ENCODE peak calls at places on chromosomes 1 and 21, in six cellular contexts. X, K, N, V, C and B are unnamed samples.

GRCh38 chr1:57620589-57620988 is 196.7 kb upstream of the DAB1 start:
- DNase-seq in X (no peak), K (no peak), N (no peak), V (no peak), C (no peak), B (no peak)

GRCh38 chr1:64878931-64879710 is 87.2 kb downstream of the JAK1 start:
- DNase-seq in X (peak; percentile 50), K (no peak), N (no peak), V (no peak), C (peak; percentile 96), B (no peak)

GRCh38 chr1:6523566-6523965 is 30.7 kb downstream of the NOL9 start:
- DNase-seq in X (peak; percentile 37), K (no peak), N (peak; percentile 29), V (peak; percentile 56), C (peak; percentile 96), B (peak; percentile 70)

GRCh38 chr1:59163268-59164092 is 133.4 kb upstream of the FGGY start:
- DNase-seq in X (peak; percentile 65), K (no peak), N (no peak), V (peak; percentile 72), C (peak; percentile 24), B (no peak)

GRCh38 chr21:31132574-31133242 is 94.4 kb upstream of the KRTAP19-8 start:
- DNase-seq in X (peak; percentile 12), K (no peak), N (no peak), V (peak; percentile 29), C (no peak), B (no peak)

GRCh38 chr1:84377480-84378095 is 20.7 kb upstream of the DNASE2B start:
- DNase-seq in X (peak; percentile 92), K (no peak), N (no peak), V (peak; percentile 58), C (no peak), B (no peak)

GRCh38 chr1:193584840-193585239 is 398.4 kb upstream of the B3GALT2 start:
- DNase-seq in X (no peak), K (no peak), N (no peak), V (no peak), C (no peak), B (no peak)

GRCh38 chr1:117886101-117886795 is 43.2 kb downstream of the GDAP2 start:
- DNase-seq in X (peak; percentile 77), K (no peak), N (no peak), V (peak; percentile 4), C (no peak), B (no peak)

GRCh38 chr1:24384251-24385090 is 29.1 kb downstream of the STPG1 start:
- DNase-seq in X (peak; percentile 86), K (no peak), N (no peak), V (peak; percentile 96), C (peak; percentile 43), B (no peak)

GRCh38 chr1:13829152-13829769 is 129.3 kb downstream of the PRDM2 start:
- DNase-seq in X (no peak), K (no peak), N (no peak), V (no peak), C (peak; percentile 25), B (no peak)

GRCh38 chr1:109089242-109090015 is 1.1 kb upstream of the TMEM167B start:
- DNase-seq in X (peak; percentile 71), K (no peak), N (no peak), V (no peak), C (peak; percentile 84), B (peak; percentile 89)

GRCh38 chr1:198880397-198880796 is 241.6 kb downstream of the PTPRC start:
- DNase-seq in X (peak; percentile 62), K (no peak), N (no peak), V (peak; percentile 89), C (no peak), B (no peak)

GRCh38 chr1:235670157-235670776 is 20.7 kb upstream of the GNG4 start:
- DNase-seq in X (peak; percentile 4), K (no peak), N (no peak), V (no peak), C (no peak), B (peak; percentile 49)

GRCh38 chr1:201259476-201260235 is 23.6 kb upstream of the PKP1 start:
- DNase-seq in X (peak; percentile 43), K (no peak), N (peak; percentile 47), V (no peak), C (no peak), B (peak; percentile 89)

GRCh38 chr1:94160811-94161210 is 39.9 kb upstream of the ABCA4 start:
- DNase-seq in X (peak; percentile 86), K (peak; percentile 23), N (no peak), V (peak; percentile 92), C (peak; percentile 56), B (no peak)

GRCh38 chr1:151175036-151175741 is 592 bp downstream of the TMOD4 start:
- DNase-seq in X (peak; percentile 38), K (no peak), N (no peak), V (no peak), C (no peak), B (no peak)

GRCh38 chr1:178057131-178057765 is 36.7 kb upstream of the RASAL2 start:
- DNase-seq in X (no peak), K (no peak), N (no peak), V (no peak), C (peak; percentile 15), B (no peak)

GRCh38 chr1:163195728-163196448 is 6.8 kb downstream of the RGS5 start:
- DNase-seq in X (peak; percentile 67), K (no peak), N (no peak), V (peak; percentile 53), C (peak; percentile 21), B (no peak)

GRCh38 chr1:36133484-36133883 is 8.5 kb upstream of the COL8A2 start:
- DNase-seq in X (peak; percentile 94), K (no peak), N (no peak), V (peak; percentile 84), C (peak; percentile 12), B (no peak)

GRCh38 chr1:118989006-118989736 is 1.0 kb upstream of the TBX15 start:
- DNase-seq in X (no peak), K (no peak), N (no peak), V (peak; percentile 6), C (no peak), B (peak; percentile 73)

GRCh38 chr21:42880352-42880751 is 1.0 kb upstream of the WDR4 start:
- DNase-seq in X (no peak), K (no peak), N (no peak), V (no peak), C (no peak), B (no peak)

GRCh38 chr21:42883921-42884320 is 4.6 kb upstream of the WDR4 start:
- DNase-seq in X (no peak), K (no peak), N (no peak), V (no peak), C (peak; percentile 39), B (no peak)

GRCh38 chr21:42878678-42878992 is 704 bp downstream of the WDR4 start:
- DNase-seq in X (no peak), K (no peak), N (no peak), V (no peak), C (no peak), B (no peak)

GRCh38 chr21:42878993-42879787 is at the start of gene WDR4:
- DNase-seq in X (peak; percentile 97), K (peak; percentile 97), N (peak; percentile 95), V (peak; percentile 97), C (peak; percentile 100), B (peak; percentile 98)
- H4K91ac ChIP-seq in X (peak within 1 kb of the TSS; percentile 88), K (peak within 1 kb of the TSS; percentile 58), N (peak within 1 kb of the TSS; percentile 94), V (peak within 1 kb of the TSS; percentile 93), C (peak within 1 kb of the TSS; percentile 70), B (no peak within 1 kb of the TSS)

GRCh38 chr1:4175566-4176405 is 275.7 kb upstream of the C1orf174 start:
- DNase-seq in X (no peak), K (no peak), N (no peak), V (no peak), C (no peak), B (no peak)

GRCh38 chr1:4178501-4178900 is 278.4 kb upstream of the C1orf174 start:
- DNase-seq in X (no peak), K (no peak), N (no peak), V (no peak), C (no peak), B (no peak)

GRCh38 chr1:4174291-4175200 is 274.5 kb upstream of the C1orf174 start:
- DNase-seq in X (no peak), K (no peak), N (no peak), V (no peak), C (no peak), B (no peak)

GRCh38 chr1:4177425-4178150 is 277.5 kb upstream of the C1orf174 start:
- DNase-seq in X (no peak), K (no peak), N (no peak), V (no peak), C (no peak), B (no peak)

GRCh38 chr1:4176841-4177240 is 276.8 kb upstream of the C1orf174 start:
- DNase-seq in X (no peak), K (no peak), N (no peak), V (no peak), C (no peak), B (no peak)
- H4K91ac ChIP-seq in X (no peak overlapping the region), K (no peak overlapping the region), N (no peak overlapping the region), V (no peak overlapping the region), C (no peak overlapping the region), B (no peak overlapping the region)

GRCh38 chr1:60283690-60284089 is 210.1 kb upstream of the C1orf87 start:
- DNase-seq in X (no peak), K (no peak), N (no peak), V (no peak), C (peak; percentile 32), B (no peak)
- H4K91ac ChIP-seq in X (no peak overlapping the region), K (no peak overlapping the region), N (no peak overlapping the region), V (no peak overlapping the region), C (no peak overlapping the region), B (no peak overlapping the region)

GRCh38 chr1:204067935-204068334 is 5.0 kb upstream of the SOX13 start:
- DNase-seq in X (no peak), K (no peak), N (no peak), V (no peak), C (no peak), B (no peak)
- H4K91ac ChIP-seq in X (no peak overlapping the region), K (no peak overlapping the region), N (no peak overlapping the region), V (no peak overlapping the region), C (no peak overlapping the region), B (no peak overlapping the region)

DNA sequence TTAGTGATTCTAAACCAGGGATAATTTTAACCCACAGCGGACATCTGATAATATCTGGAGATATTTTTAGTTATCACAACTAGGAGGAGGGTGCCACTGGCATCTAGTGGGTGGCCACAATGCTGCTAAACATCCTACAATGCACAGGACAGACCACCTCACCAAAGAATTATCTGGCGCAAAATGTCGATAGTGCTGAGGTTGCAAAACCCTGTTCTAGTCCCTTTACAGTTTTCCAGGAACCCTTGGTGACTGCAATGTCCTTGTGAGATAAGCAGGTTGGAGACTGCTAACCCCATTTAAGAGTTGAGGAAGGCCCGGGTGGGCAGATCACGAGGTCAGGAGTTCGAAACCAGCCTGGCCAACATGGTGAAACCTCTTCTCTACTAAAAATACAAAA is 163.1 kb upstream of the BEND5 start:
- DNase-seq in X (no peak), K (no peak), N (no peak), V (no peak), C (no peak), B (no peak)
- H4K91ac ChIP-seq in X (no peak overlapping the region), K (no peak overlapping the region), N (no peak overlapping the region), V (no peak overlapping the region), C (no peak overlapping the region), B (no peak overlapping the region)